ENCODE peak calls at places on chromosomes 6 and 20, in eight cellular contexts. B is ascending aorta, X is right lobe of liver, H is fibroblast of lung, T is A549, Z is RWPE2, M is left ventricle myocardium inferior, L is cardiac muscle cell. J is an unnamed sample.

GRCh38 chr20:59747671-59748515 is 143.6 kb downstream of the PHACTR3 start:
- DNase-seq in B (no peak), X (no peak), H (no peak), T (no peak), Z (no peak), M (no peak), L (no peak), J (no peak)

GRCh38 chr6:157831424-157832249 is 8.6 kb downstream of the SNX9 start:
- DNase-seq in B (no peak), X (no peak), H (no peak), T (no peak), Z (no peak), M (no peak), L (no peak), J (peak; percentile 29)

GRCh38 chr6:140340795-140341194 is 966.3 kb upstream of the CITED2 start:
- DNase-seq in B (no peak), X (no peak), H (no peak), T (no peak), Z (no peak), M (no peak), L (no peak), J (no peak)

GRCh38 chr6:28203201-28203600 is 21.9 kb upstream of the ZSCAN9 start:
- DNase-seq in B (no peak), X (no peak), H (no peak), T (no peak), Z (no peak), M (no peak), L (no peak), J (no peak)

GRCh38 chr6:27553123-27553904 is 80.4 kb upstream of the ZNF184 start:
- DNase-seq in B (no peak), X (no peak), H (peak; percentile 55), T (peak; percentile 51), Z (no peak), M (no peak), L (peak; percentile 31), J (no peak)

GRCh38 chr20:18926972-18927371 is 113.4 kb downstream of the SCP2D1 start:
- DNase-seq in B (no peak), X (no peak), H (no peak), T (no peak), Z (no peak), M (no peak), L (no peak), J (no peak)

GRCh38 chr20:34249291-34249690 is 8.1 kb downstream of the ASIP start:
- DNase-seq in B (no peak), X (no peak), H (peak; percentile 47), T (no peak), Z (no peak), M (no peak), L (peak; percentile 72), J (no peak)

GRCh38 chr20:4905195-4905594 is 96.1 kb downstream of the SLC23A2 start:
- DNase-seq in B (no peak), X (no peak), H (no peak), T (no peak), Z (no peak), M (no peak), L (no peak), J (no peak)

DNA sequence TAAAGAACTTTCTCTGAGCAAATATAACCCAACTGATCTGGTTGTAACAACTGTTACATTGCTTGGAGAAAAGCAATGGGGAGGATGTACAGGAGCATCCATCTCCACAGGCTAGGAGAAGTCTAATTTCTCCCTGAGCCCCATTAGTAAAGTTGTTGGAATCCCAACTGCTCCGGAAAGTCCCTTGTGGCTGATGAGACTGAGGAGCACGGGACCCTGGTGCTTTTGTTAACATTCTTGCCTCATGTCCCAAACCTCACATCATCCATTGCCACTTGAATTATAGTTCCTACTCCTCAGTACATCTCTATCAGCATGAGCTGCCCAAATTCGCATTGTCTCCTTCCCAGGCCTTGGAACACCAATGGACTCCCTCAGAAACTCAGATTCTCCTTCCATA is 260.6 kb upstream of the BMP2 start:
- DNase-seq in B (no peak), X (no peak), H (peak; percentile 20), T (no peak), Z (no peak), M (no peak), L (no peak), J (no peak)
- TF ChIP-seq CTCF in B (no peak), X (no peak), H (no peak), T (no peak), Z (no peak), M (no peak), L (no peak), J (no peak)

GRCh38 chr20:2690718-2691117 is 1.9 kb upstream of the EBF4 start:
- DNase-seq in B (no peak), X (no peak), H (no peak), T (no peak), Z (no peak), M (no peak), L (no peak), J (no peak)
- H3K4me3 ChIP-seq in B (no peak overlapping the region), X (no peak overlapping the region), H (no peak overlapping the region), T (no peak overlapping the region), Z (no peak overlapping the region), M (no peak overlapping the region), L (no peak overlapping the region), J (no peak overlapping the region)

DNA sequence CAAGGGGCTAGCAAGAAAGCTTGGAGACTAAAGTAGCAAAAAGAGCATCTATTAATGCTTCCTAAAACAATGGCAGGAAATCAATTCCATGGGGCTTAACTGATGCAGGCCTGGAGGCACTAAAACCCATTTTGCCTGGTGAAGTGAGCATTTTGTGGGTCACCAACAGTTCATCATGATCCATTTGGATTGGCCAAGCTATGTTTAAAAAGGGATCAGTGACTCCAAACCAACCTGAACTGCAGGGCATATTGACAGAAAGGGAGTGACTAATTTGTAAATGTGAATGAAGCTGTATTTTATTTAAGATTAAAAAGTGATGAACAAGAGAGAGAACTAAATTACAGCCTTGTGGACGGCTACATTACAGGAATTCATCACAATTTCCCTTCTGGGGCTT is 132.0 kb downstream of the PCSK2 start:
- DNase-seq in B (no peak), X (no peak), H (no peak), T (no peak), Z (no peak), M (no peak), L (no peak), J (no peak)
- TF ChIP-seq CTCF in B (no peak), X (no peak), H (no peak), T (no peak), Z (no peak), M (no peak), L (no peak), J (no peak)

GRCh38 chr20:51134405-51134804 is 111.5 kb upstream of the KCNG1 start:
- DNase-seq in B (no peak), X (no peak), H (no peak), T (no peak), Z (no peak), M (no peak), L (no peak), J (no peak)

GRCh38 chr20:51138576-51138975 is 115.7 kb upstream of the KCNG1 start:
- DNase-seq in B (no peak), X (no peak), H (no peak), T (no peak), Z (no peak), M (no peak), L (no peak), J (no peak)

GRCh38 chr20:51137461-51137860 is 114.6 kb upstream of the KCNG1 start:
- DNase-seq in B (no peak), X (no peak), H (no peak), T (no peak), Z (no peak), M (no peak), L (no peak), J (no peak)

GRCh38 chr20:51135926-51136325 is 113.0 kb upstream of the KCNG1 start:
- DNase-seq in B (no peak), X (no peak), H (no peak), T (no peak), Z (no peak), M (no peak), L (no peak), J (no peak)

DNA sequence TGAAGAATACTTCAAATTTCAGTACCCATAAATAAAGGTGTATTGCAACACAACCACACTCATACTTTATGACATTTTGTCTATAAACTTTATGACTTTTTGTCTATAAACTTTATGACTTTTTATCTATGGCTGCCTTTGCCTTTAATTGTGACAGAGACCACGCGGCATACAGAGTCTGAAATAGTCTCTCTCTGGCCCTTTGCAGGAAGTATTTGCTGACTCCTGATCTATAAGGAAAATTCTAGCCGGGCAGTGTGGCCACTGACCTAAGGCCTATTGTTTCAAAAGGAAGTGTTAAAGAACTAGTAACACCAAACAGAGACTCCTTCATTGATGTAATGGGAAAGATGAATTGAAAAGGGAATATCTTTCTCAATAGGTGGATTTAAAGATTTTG is 113.4 kb upstream of the KCNG1 start:
- DNase-seq in B (no peak), X (no peak), H (no peak), T (no peak), Z (no peak), M (no peak), L (no peak), J (no peak)
- H3K4me3 ChIP-seq in B (no peak overlapping the region), X (no peak overlapping the region), H (no peak overlapping the region), T (no peak overlapping the region), Z (no peak overlapping the region), M (no peak overlapping the region), L (no peak overlapping the region), J (no peak overlapping the region)

GRCh38 chr6:151324079-151324825 is 67.1 kb downstream of the ZBTB2 start:
- DNase-seq in B (peak; percentile 38), X (peak; percentile 81), H (peak; percentile 91), T (peak; percentile 20), Z (peak; percentile 60), M (peak; percentile 77), L (peak; percentile 93), J (peak; percentile 76)
- TF ChIP-seq CTCF in B (peak; percentile 97), X (peak; percentile 97), H (peak; percentile 97), T (peak; percentile 76), Z (peak; percentile 96), M (peak; percentile 99), L (peak; percentile 95), J (peak; percentile 95)

DNA sequence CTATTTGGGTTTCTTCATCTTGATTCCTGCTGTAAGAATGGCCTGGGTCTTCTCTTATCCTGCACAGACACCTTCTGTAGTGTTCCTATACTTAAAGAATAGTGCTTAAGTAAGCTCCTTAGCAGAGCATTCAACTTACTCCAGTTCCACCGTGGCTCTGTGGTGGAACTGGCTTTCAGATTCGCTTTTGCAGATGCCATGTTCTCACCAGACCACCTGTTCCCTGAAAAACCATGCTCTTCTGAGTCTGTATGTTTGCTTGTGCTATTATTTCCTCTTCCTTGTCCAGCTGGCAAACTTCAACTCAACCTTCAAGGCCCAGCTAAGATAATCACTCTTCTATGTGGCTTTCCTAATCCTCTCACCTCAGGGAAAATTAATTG is 4.9 kb downstream of the ELMO2 start:
- DNase-seq in B (no peak), X (no peak), H (no peak), T (no peak), Z (peak; percentile 18), M (no peak), L (no peak), J (no peak)
- H3K4me3 ChIP-seq in B (no peak overlapping the region), X (no peak overlapping the region), H (peak overlapping the region; percentile 43), T (no peak overlapping the region), Z (no peak overlapping the region), M (peak overlapping the region; percentile 44), L (no peak overlapping the region), J (no peak overlapping the region)

GRCh38 chr6:14117158-14118090 is at the start of gene CD83:
- DNase-seq in B (no peak), X (peak; percentile 81), H (peak; percentile 51), T (peak; percentile 56), Z (no peak), M (peak; percentile 71), L (peak; percentile 48), J (no peak)
- TF ChIP-seq CTCF in B (no peak), X (no peak), H (no peak), T (no peak), Z (peak; percentile 35), M (peak; percentile 23), L (peak; percentile 19), J (peak; percentile 35)